ENCODE peak calls at places on chromosomes 11 and 22, in five cellular contexts. B, M, X, G and F are unnamed samples.

GRCh38 chr11:76978818-76979217 is 55.4 kb upstream of the B3GNT6 start:
- DNase-seq in B (no peak), M (no peak), X (no peak), G (no peak), F (no peak)

GRCh38 chr22:42202669-42203068 is 67.8 kb downstream of the TCF20 start:
- DNase-seq in B (peak; percentile 67), M (no peak), X (no peak), G (no peak), F (no peak)

GRCh38 chr11:2327032-2327431 is 25.2 kb downstream of the TSPAN32 start:
- DNase-seq in B (no peak), M (no peak), X (no peak), G (no peak), F (peak; percentile 62)

GRCh38 chr11:41382927-41383326 is 76.5 kb downstream of the LRRC4C start:
- DNase-seq in B (peak; percentile 72), M (peak; percentile 21), X (no peak), G (no peak), F (no peak)

GRCh38 chr22:24807284-24807950 is 1.4 kb downstream of the SGSM1 start:
- DNase-seq in B (peak; percentile 43), M (peak; percentile 22), X (no peak), G (no peak), F (no peak)

GRCh38 chr11:127680146-127680545 is 679.6 kb upstream of the KIRREL3 start:
- DNase-seq in B (no peak), M (no peak), X (no peak), G (no peak), F (no peak)

GRCh38 chr11:117095301-117096139 is 2.7 kb downstream of the SIK3 start:
- DNase-seq in B (no peak), M (no peak), X (no peak), G (no peak), F (no peak)

GRCh38 chr22:41939981-41940852 is 6.7 kb downstream of the CENPM start:
- DNase-seq in B (no peak), M (peak; percentile 34), X (peak; percentile 63), G (no peak), F (no peak)

GRCh38 chr11:17597770-17598169 is 50.7 kb downstream of the OTOG start:
- DNase-seq in B (no peak), M (no peak), X (peak; percentile 54), G (no peak), F (peak; percentile 16)

GRCh38 chr11:86458294-86459001 is 83.8 kb downstream of the CCDC81 start:
- DNase-seq in B (no peak), M (no peak), X (no peak), G (no peak), F (no peak)

GRCh38 chr22:32926600-32926999 is 125.1 kb downstream of the TIMP3 start:
- DNase-seq in B (peak; percentile 41), M (peak; percentile 80), X (no peak), G (no peak), F (no peak)

GRCh38 chr22:34851918-34852662 is 213.9 kb upstream of the ISX start:
- DNase-seq in B (no peak), M (peak; percentile 24), X (no peak), G (no peak), F (no peak)

GRCh38 chr22:26579331-26579886 is 10.5 kb downstream of the TPST2 start:
- DNase-seq in B (no peak), M (no peak), X (no peak), G (no peak), F (no peak)

GRCh38 chr11:118918128-118918685 is 7.5 kb downstream of the BCL9L start:
- DNase-seq in B (peak; percentile 85), M (peak; percentile 85), X (peak; percentile 96), G (no peak), F (peak; percentile 75)

GRCh38 chr22:47168441-47168840 is 406.0 kb downstream of the TBC1D22A start:
- DNase-seq in B (no peak), M (no peak), X (no peak), G (no peak), F (peak; percentile 50)

GRCh38 chr11:8232849-8233606 is 30.6 kb downstream of the LMO1 start:
- DNase-seq in B (no peak), M (no peak), X (no peak), G (no peak), F (no peak)

GRCh38 chr11:280762-281485 is 2.7 kb downstream of the NLRP6 start:
- DNase-seq in B (no peak), M (peak; percentile 51), X (no peak), G (no peak), F (no peak)

GRCh38 chr11:78147807-78148206 is 8.4 kb upstream of the ALG8 start:
- DNase-seq in B (no peak), M (no peak), X (no peak), G (no peak), F (no peak)

GRCh38 chr11:132838621-132839020 is 693.7 kb downstream of the OPCML start:
- DNase-seq in B (no peak), M (no peak), X (no peak), G (no peak), F (no peak)

GRCh38 chr11:20337526-20338154 is 25.9 kb upstream of the HTATIP2 start:
- DNase-seq in B (peak; percentile 7), M (peak; percentile 68), X (no peak), G (no peak), F (no peak)

GRCh38 chr11:68130121-68130520 is 8.9 kb upstream of the CHKA start:
- DNase-seq in B (no peak), M (no peak), X (no peak), G (no peak), F (no peak)

GRCh38 chr11:48172818-48173609 is 43.6 kb upstream of the OR4B1 start:
- DNase-seq in B (peak; percentile 73), M (peak; percentile 88), X (peak; percentile 76), G (peak; percentile 65), F (peak; percentile 76)

GRCh38 chr11:8283510-8284272 is 20.0 kb upstream of the LMO1 start:
- DNase-seq in B (peak; percentile 47), M (peak; percentile 69), X (peak; percentile 56), G (peak; percentile 49), F (peak; percentile 77)

GRCh38 chr11:107591446-107592236 is 694 bp downstream of the ELMOD1 start:
- DNase-seq in B (no peak), M (peak; percentile 62), X (no peak), G (peak; percentile 25), F (no peak)

GRCh38 chr11:114025329-114025907 is 34.1 kb upstream of the ZBTB16 start:
- DNase-seq in B (no peak), M (no peak), X (no peak), G (no peak), F (no peak)

GRCh38 chr11:114027941-114028340 is 31.6 kb upstream of the ZBTB16 start:
- DNase-seq in B (no peak), M (no peak), X (no peak), G (no peak), F (no peak)

GRCh38 chr11:114031599-114032320 is 27.8 kb upstream of the ZBTB16 start:
- DNase-seq in B (no peak), M (no peak), X (no peak), G (no peak), F (no peak)

GRCh38 chr11:114027396-114027795 is 32.1 kb upstream of the ZBTB16 start:
- DNase-seq in B (no peak), M (no peak), X (no peak), G (no peak), F (no peak)

GRCh38 chr11:114026355-114026754 is 33.2 kb upstream of the ZBTB16 start:
- DNase-seq in B (no peak), M (peak; percentile 83), X (no peak), G (no peak), F (no peak)
- TF ChIP-seq CTCF in B (no peak), M (peak; percentile 57), X (no peak), G (peak; percentile 46), F (peak; percentile 44)

DNA sequence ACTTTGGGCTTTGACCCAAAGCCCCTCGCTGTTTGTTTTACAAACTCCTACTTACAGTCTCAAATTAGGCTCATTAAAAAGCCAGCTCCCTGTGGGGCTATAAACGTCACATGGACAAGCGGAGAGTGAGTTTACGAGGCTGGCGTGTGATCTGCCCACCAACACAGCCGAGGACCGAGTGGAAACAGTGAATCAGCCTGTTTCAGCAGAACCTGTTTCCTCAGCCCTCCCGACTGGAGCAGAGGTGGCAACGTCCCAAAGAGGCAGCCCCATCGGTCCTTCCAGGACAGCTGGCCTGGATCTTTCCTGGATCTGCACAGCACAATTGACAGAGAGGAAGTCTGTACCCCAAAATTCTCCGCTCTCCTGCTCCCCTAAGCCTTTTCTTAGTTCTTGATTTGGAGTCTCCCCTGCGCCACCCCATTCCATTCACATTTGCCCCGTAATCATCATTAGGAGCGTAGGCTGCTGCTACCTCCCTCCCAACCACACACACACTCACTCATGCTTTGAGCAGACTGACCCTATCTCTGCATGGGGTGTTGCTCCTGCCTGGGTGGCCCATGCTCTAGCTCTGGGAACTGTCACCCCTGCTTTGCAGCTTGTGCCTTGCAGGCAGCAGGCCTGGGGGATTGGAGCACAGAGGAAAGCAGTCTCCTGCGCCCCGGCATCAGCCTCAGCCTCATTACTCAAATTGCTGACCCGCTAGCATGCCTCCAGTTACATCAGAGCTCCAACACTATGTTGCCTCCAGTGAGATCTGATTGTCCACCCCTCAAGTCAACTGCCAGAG is 117.8 kb downstream of the NAT10 start:
- DNase-seq in B (peak; percentile 40), M (no peak), X (peak; percentile 91), G (no peak), F (no peak)
- TF ChIP-seq CTCF in B (no peak), M (no peak), X (no peak), G (no peak), F (no peak)

DNA sequence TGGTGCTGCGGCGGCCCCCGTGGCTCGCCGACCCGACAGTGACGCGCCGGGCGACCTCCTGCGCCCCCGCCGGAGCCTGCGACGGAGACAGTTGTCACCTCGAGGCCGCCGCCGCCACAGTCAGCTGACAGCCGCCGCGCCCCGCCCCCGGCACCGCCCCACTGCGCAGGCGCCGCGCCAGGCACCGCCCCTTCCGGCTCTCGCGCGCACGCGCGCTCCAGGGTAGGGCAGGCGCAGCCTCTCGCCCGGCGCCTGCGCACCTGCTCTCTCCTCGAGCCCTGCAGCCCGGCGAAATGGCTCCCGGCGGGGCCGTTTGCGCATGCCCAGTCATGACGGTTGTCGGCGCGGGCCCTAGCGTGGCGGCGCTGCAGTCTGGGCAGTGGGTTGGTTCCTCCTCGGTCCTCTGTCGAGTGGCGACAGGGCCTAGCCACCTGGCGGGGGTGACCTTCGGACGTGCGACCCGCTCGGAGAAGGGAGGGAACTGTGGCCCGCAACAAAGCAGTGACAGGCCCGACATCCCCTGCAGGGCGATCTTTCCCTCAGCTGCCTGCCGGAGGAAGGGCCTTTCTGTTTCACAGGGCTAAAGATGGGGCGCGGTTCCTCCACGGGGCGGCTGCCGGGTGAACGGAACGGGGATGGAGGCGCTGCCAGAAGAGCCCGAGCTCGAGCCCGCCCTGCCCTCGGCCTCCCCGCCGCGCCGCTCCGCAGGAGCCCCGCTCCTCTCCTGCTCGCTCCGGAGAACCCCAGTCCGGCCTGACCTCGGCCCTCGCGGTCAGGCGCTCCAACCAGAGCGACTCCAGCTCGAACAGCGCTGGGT is at the start of gene TOLLIP:
- DNase-seq in B (peak; percentile 96), M (peak; percentile 95), X (peak; percentile 95), G (peak; percentile 99), F (peak; percentile 99)
- TF ChIP-seq CTCF in B (no peak), M (peak; percentile 32), X (no peak), G (no peak), F (peak; percentile 27)

DNA sequence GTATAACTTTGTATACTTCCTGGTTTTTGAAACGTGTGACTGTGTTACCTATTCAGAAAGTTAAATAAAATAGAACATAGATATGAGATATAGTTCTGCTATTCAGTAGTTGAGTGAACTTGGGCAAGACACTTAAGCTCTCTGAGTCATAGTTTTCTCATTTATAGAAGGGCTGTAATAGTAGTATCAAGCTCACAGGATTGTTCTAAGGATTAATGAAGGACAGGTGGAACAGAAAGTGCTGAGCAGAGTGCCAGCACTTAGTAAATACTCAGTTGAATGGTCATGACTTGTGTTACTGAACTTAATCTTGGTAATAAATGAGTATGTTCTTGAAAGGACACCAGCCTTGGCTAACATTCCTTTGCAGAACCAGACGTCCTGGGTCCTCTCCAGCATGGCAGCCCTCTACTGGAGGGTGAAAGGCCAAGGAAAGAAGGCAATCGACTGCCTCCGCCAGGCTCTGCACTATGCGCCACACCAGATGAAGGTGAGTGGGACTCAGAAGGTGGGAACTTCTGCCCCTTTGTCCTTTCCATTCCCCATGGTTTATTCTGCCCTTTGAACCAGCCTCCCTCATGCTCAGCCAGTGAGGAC is 131.2 kb downstream of the TTC17 start:
- DNase-seq in B (no peak), M (no peak), X (no peak), G (no peak), F (no peak)
- TF ChIP-seq CTCF in B (no peak), M (no peak), X (no peak), G (no peak), F (no peak)